ENCODE peak calls at places on chromosomes 4 and X, in eight cellular contexts. E, Y, Z, X, G, J, B and V are unnamed samples. For H3K4me1, the result is how much of the 10 kb centered on the place peaks cover.

GRCh38 chrX:150361070-150361776 is 1.9 kb upstream of the MAMLD1 start:
- DNase-seq in Y (no peak), X (peak), G (peak), Z (no peak), E (peak), J (peak), B (no peak), V (no peak)

GRCh38 chrX:11791090-11791489 is 33.1 kb downstream of the MSL3 start:
- DNase-seq in E (no peak), X (no peak), Y (no peak), G (no peak), J (no peak), B (no peak), Z (no peak), V (no peak)

GRCh38 chrX:113075521-113075920 is 234.9 kb upstream of the AMOT start:
- DNase-seq in X (no peak), J (no peak), Z (no peak), Y (no peak), B (no peak), G (no peak), E (no peak), V (no peak)

GRCh38 chrX:79288723-79289122 is 78.4 kb downstream of the ITM2A start:
- DNase-seq in Y (no peak), E (no peak), Z (no peak), B (no peak), G (no peak), J (no peak), X (no peak), V (no peak)

GRCh38 chrX:17375631-17376380 is 806 bp downstream of the NHS start:
- DNase-seq in E (peak), G (peak), Y (no peak), X (peak), Z (peak), B (no peak), J (peak), V (no peak)

GRCh38 chr4:177229331-177229730 is 80.3 kb upstream of the NEIL3 start:
- DNase-seq in J (no peak), Y (no peak), Z (no peak), G (no peak), X (no peak), E (no peak), B (no peak), V (no peak)

GRCh38 chr4:162131256-162131655 is 32.5 kb downstream of the FSTL5 start:
- DNase-seq in B (no peak), X (no peak), E (no peak), Y (no peak), G (no peak), Z (no peak), J (no peak), V (no peak)

GRCh38 chr4:55078987-55079386 is 46.4 kb downstream of the KDR start:
- DNase-seq in E (no peak), J (no peak), X (no peak), Z (peak), B (no peak), G (no peak), Y (peak), V (peak)

GRCh38 chrX:56726609-56727008 is 2.4 kb upstream of the NBDY start:
- DNase-seq in E (no peak), Y (no peak), G (no peak), J (no peak), B (no peak), X (peak), Z (no peak), V (no peak)

GRCh38 chr4:76376534-76376933 is 44.4 kb downstream of the CCDC158 start:
- DNase-seq in E (no peak), Z (no peak), B (no peak), Y (no peak), J (no peak), X (no peak), G (no peak), V (no peak)

GRCh38 chr4:86834901-86835300 is 14.3 kb downstream of the SLC10A6 start:
- DNase-seq in B (no peak), E (no peak), J (no peak), X (no peak), Z (no peak), Y (no peak), G (no peak), V (no peak)

GRCh38 chr4:51895816-51896408 is 53.0 kb downstream of the DCUN1D4 start:
- DNase-seq in B (peak), G (peak), Y (peak), E (peak), Z (peak), X (peak), J (no peak), V (no peak)

GRCh38 chrX:46837543-46838481 is 969 bp downstream of the RP2 start:
- DNase-seq in X (no peak), B (no peak), Z (no peak), E (no peak), J (no peak), G (no peak), Y (no peak), V (no peak)

GRCh38 chr4:151960449-151961246 is 199.8 kb upstream of the GATB start:
- DNase-seq in Y (no peak), E (no peak), X (no peak), J (no peak), G (no peak), Z (no peak), B (no peak), V (no peak)

GRCh38 chr4:17203767-17204166 is 305.3 kb upstream of the LDB2 start:
- DNase-seq in J (no peak), G (no peak), B (no peak), E (no peak), Y (no peak), X (no peak), Z (no peak), V (no peak)

GRCh38 chr4:155376387-155377268 is at the start of gene MAP9:
- DNase-seq in X (peak), Z (peak), J (peak), B (peak), Y (peak), G (peak), E (peak), V (no peak)

GRCh38 chrX:8364369-8365141 is 100.1 kb upstream of the VCX3B start:
- DNase-seq in Z (no peak), G (no peak), B (no peak), E (peak), X (peak), Y (peak), J (no peak), V (no peak)

GRCh38 chrX:94831364-94831763 is 1157.4 kb downstream of the FAM133A start:
- DNase-seq in B (no peak), Z (no peak), E (no peak), X (peak), J (no peak), G (no peak), Y (no peak), V (no peak)

GRCh38 chrX:31287861-31288260 is 216.0 kb upstream of the FTHL17 start:
- DNase-seq in J (no peak), G (no peak), Z (peak), X (no peak), E (no peak), Y (no peak), B (no peak), V (no peak)

GRCh38 chr4:23235613-23236390 is 543.1 kb downstream of the GBA3 start:
- DNase-seq in E (peak), Y (peak), G (no peak), J (no peak), B (no peak), Z (no peak), X (peak), V (no peak)

GRCh38 chrX:55008571-55009358 is 8.6 kb downstream of the APEX2 start:
- DNase-seq in X (peak), Z (no peak), G (no peak), Y (peak), J (no peak), B (no peak), E (no peak), V (no peak)

GRCh38 chrX:115894087-115894486 is 276.5 kb upstream of the AGTR2 start:
- DNase-seq in Z (peak), J (no peak), X (no peak), E (no peak), B (peak), Y (no peak), G (no peak), V (no peak)
- TF ChIP-seq CTCF in Z (peak), J (no peak), X (no peak), E (peak), B (peak), Y (no peak), G (no peak), V (peak)

GRCh38 chr4:83013420-83013867 is 2.8 kb upstream of the LIN54 start:
- DNase-seq in E (no peak), G (no peak), Z (no peak), X (no peak), B (no peak), J (no peak), Y (no peak), V (no peak)

GRCh38 chr4:83010111-83010521 is 507 bp downstream of the LIN54 start:
- DNase-seq in G (no peak), Y (no peak), B (no peak), E (no peak), Z (no peak), J (no peak), X (peak), V (no peak)

GRCh38 chr4:83012631-83013419 is 2.2 kb upstream of the LIN54 start:
- DNase-seq in Z (peak), Y (peak), B (peak), E (peak), J (peak), X (peak), G (peak), V (peak)

GRCh38 chr4:83010522-83011318 is at the start of gene LIN54:
- DNase-seq in B (peak), G (peak), Z (peak), J (peak), E (peak), X (peak), Y (peak), V (peak)

GRCh38 chr4:83011779-83012630 is 1.4 kb upstream of the LIN54 start:
- DNase-seq in J (peak), E (peak), Y (peak), G (no peak), B (peak), X (peak), Z (peak), V (no peak)
- H3K4me1 ChIP-seq in J (under half), E (under half), Y (under half), G (under half), B (under half), X (under half), Z (under half), V (under half)

DNA sequence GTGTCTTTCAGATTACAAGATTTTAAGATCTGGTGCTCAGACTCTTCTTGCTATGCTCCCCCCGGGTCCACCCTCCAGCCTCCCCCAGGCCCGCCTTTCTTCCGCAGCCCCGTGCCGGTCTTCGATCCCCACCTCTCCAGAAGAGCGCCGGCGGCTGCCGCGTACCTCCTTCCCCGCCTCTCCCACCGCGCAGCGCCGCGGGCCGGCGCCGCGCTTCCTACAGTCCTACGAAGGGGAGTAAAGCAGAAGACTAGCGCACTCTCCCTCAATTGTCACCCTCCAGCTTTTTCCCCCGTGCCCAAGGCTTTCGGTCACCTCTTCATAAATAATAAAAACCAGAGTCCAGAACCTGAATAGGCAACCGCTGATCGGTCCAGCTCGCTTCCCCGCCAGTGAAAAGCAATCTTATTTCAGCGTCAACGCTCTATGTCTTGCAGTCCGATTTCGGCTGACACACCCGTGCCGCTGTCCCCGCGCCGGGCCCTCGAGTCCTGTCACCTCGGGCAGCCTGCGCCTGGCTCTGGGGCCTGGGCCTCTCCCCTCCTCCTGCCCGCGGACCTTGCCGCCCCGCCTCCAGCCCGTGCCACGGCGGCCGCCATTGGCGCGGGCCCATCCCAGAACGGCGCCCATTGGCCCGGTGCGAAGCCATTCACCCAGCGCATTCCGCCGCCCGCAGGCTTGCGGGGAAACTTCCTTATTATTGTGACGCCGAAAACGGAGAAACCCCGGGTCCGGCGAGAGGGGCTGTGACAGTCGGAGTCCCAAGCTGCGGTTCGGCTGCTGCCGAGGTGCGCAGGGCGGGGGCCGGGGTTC is at the start of gene HERC3:
- DNase-seq in X (peak), Y (peak), J (peak), E (peak), Z (peak), B (peak), G (peak), V (peak)
- TF ChIP-seq CTCF in X (peak), Y (peak), J (peak), E (peak), Z (peak), B (no peak), G (no peak), V (no peak)

GRCh38 chr4:94368459-94368858 is 25.8 kb upstream of the HPGDS start:
- DNase-seq in Z (no peak), X (no peak), Y (no peak), G (no peak), B (no peak), E (no peak), J (no peak), V (no peak)

GRCh38 chr4:94363136-94363655 is 20.6 kb upstream of the HPGDS start:
- DNase-seq in X (no peak), Y (no peak), G (no peak), Z (no peak), B (no peak), E (no peak), J (no peak), V (no peak)

GRCh38 chr4:94369046-94369445 is 26.4 kb upstream of the HPGDS start:
- DNase-seq in G (no peak), B (no peak), J (no peak), Z (no peak), Y (no peak), E (no peak), X (no peak), V (no peak)

GRCh38 chr4:94365304-94365703 is 22.7 kb upstream of the HPGDS start:
- DNase-seq in G (no peak), J (no peak), E (no peak), X (no peak), B (no peak), Z (no peak), Y (no peak), V (no peak)

GRCh38 chr4:94364527-94364926 is 21.9 kb upstream of the HPGDS start:
- DNase-seq in J (no peak), Z (no peak), B (no peak), E (no peak), Y (no peak), X (no peak), G (no peak), V (no peak)
- H3K4me1 ChIP-seq in J (under half), Z (under half), B (under half), E (under half), Y (under half), X (under half), G (under half), V (under half)

DNA sequence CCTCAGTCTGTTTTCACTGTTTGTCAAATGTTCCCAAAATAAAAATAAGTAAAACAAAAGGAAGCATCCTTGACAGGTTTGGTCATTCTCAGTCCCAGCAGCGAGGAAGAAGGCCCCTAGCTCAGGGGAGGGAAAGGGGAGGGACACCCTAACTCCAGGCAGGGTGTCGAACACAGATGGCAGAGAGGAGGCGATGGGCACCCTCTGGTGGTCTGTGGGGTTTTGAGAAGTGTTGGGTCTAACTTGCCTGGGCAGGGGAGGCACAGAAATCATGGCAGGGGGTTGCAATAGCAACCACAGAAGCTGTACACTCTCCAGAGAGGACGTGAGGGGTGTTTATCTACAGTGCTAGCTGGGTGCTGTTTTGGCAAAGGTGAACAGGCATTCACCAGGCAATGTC is 229.8 kb upstream of the SFRP2 start:
- DNase-seq in E (peak), Z (no peak), X (peak), J (no peak), B (no peak), Y (no peak), G (no peak), V (no peak)
- TF ChIP-seq CTCF in E (peak), Z (no peak), X (no peak), J (no peak), B (no peak), Y (no peak), G (no peak), V (peak)

GRCh38 chr4:169253904-169254303 is 16.9 kb downstream of the SH3RF1 start:
- DNase-seq in X (no peak), Z (no peak), J (no peak), Y (no peak), E (no peak), G (no peak), B (no peak), V (no peak)

GRCh38 chr4:169256101-169256612 is 14.6 kb downstream of the SH3RF1 start:
- DNase-seq in E (no peak), Z (no peak), G (no peak), B (no peak), Y (no peak), X (no peak), J (no peak), V (no peak)

GRCh38 chr4:169253087-169253675 is 17.6 kb downstream of the SH3RF1 start:
- DNase-seq in X (no peak), E (no peak), B (no peak), Z (no peak), Y (no peak), G (no peak), J (no peak), V (no peak)

GRCh38 chr4:169252339-169253086 is 18.2 kb downstream of the SH3RF1 start:
- DNase-seq in E (no peak), B (no peak), J (no peak), G (no peak), Y (no peak), Z (no peak), X (no peak), V (no peak)

GRCh38 chr4:169254546-169254983 is 16.2 kb downstream of the SH3RF1 start:
- DNase-seq in J (no peak), X (no peak), Y (no peak), G (no peak), B (peak), E (no peak), Z (peak), V (no peak)
- H3K4me1 ChIP-seq in J (half or more), X (under half), Y (under half), G (under half), B (under half), E (under half), Z (under half), V (under half)

DNA sequence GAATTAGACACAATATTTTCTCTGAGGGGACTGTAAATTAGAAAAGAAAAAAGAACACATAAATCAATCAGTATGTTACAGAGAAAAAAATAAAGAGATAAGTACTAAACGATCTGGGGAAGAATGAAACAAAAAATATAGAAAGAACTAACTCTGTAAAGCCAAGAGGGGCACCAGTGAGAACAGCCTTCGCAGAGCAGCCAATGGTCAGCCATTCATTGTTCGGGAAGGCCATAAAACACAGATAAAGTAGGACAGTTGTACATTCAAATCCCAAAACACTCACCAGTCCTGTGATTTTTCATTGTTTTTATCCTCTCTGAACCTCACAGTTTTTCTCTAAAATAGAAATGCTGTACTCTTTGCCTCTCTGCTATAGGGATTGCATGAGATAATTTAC is 127.9 kb downstream of the NEK1 start:
- DNase-seq in Z (no peak), G (no peak), E (no peak), X (no peak), J (no peak), Y (no peak), B (no peak), V (no peak)
- TF ChIP-seq CTCF in Z (no peak), G (no peak), E (peak), X (peak), J (no peak), Y (no peak), B (no peak), V (no peak)

GRCh38 chr4:14269824-14270223 is 642.3 kb upstream of the BOD1L1 start:
- DNase-seq in J (no peak), X (no peak), B (no peak), Y (peak), G (no peak), E (no peak), Z (peak), V (no peak)
- H3K4me1 ChIP-seq in J (under half), X (under half), B (under half), Y (under half), G (under half), E (under half), Z (under half), V (under half)